ENCODE peak calls at places on chromosome 16, in ten cellular contexts. Q, J, R, I, E, F, D, K, N and L are unnamed samples.

GRCh38 chr16:56477096-56477878 is 25.9 kb downstream of the OGFOD1 start:
- DNase-seq in Q (no peak), J (no peak), R (peak; percentile 93), I (peak; percentile 84), E (peak; percentile 69), F (no peak), D (no peak), K (no peak), N (peak; percentile 91), L (peak; percentile 83)

GRCh38 chr16:67198238-67198734 is 645 bp upstream of the ELMO3 start:
- DNase-seq in Q (peak; percentile 15), J (no peak), R (peak; percentile 41), I (peak; percentile 54), E (peak; percentile 81), F (no peak), D (no peak), K (no peak), N (peak; percentile 51), L (peak; percentile 69)

GRCh38 chr16:29675811-29676643 is 3.0 kb upstream of the QPRT start:
- DNase-seq in Q (peak; percentile 56), J (no peak), R (no peak), I (peak; percentile 31), E (peak; percentile 28), F (no peak), D (no peak), K (no peak), N (peak; percentile 38), L (peak; percentile 12)

GRCh38 chr16:31664683-31665482 is 137.2 kb downstream of the AHSP start:
- DNase-seq in Q (no peak), J (no peak), R (no peak), I (no peak), E (peak; percentile 45), F (no peak), D (no peak), K (no peak), N (no peak), L (peak; percentile 25)

GRCh38 chr16:66510711-66511614 is 39.0 kb downstream of the TK2 start:
- DNase-seq in Q (no peak), J (no peak), R (no peak), I (no peak), E (no peak), F (no peak), D (peak; percentile 42), K (no peak), N (no peak), L (no peak)

GRCh38 chr16:68503334-68503733 is 35.8 kb upstream of the ZFP90 start:
- DNase-seq in Q (no peak), J (no peak), R (no peak), I (no peak), E (peak; percentile 53), F (no peak), D (no peak), K (no peak), N (peak; percentile 28), L (peak; percentile 52)

GRCh38 chr16:25140459-25140858 is 28.9 kb downstream of the LCMT1 start:
- DNase-seq in Q (no peak), J (no peak), R (peak; percentile 23), I (no peak), E (no peak), F (no peak), D (no peak), K (no peak), N (no peak), L (peak; percentile 13)

GRCh38 chr16:20327444-20328041 is at the start of gene GP2:
- DNase-seq in Q (no peak), J (no peak), R (no peak), I (no peak), E (no peak), F (no peak), D (no peak), K (no peak), N (no peak), L (no peak)

GRCh38 chr16:82754716-82755513 is 128.1 kb downstream of the CDH13 start:
- DNase-seq in Q (no peak), J (no peak), R (no peak), I (no peak), E (no peak), F (no peak), D (no peak), K (no peak), N (no peak), L (no peak)

GRCh38 chr16:82756283-82756599 is 129.5 kb downstream of the CDH13 start:
- DNase-seq in Q (no peak), J (no peak), R (peak; percentile 35), I (peak; percentile 18), E (no peak), F (no peak), D (no peak), K (no peak), N (peak; percentile 20), L (peak; percentile 58)

GRCh38 chr16:82758406-82758805 is 131.6 kb downstream of the CDH13 start:
- DNase-seq in Q (no peak), J (no peak), R (no peak), I (no peak), E (no peak), F (no peak), D (no peak), K (no peak), N (no peak), L (no peak)

GRCh38 chr16:82753821-82754220 is 127.1 kb downstream of the CDH13 start:
- DNase-seq in Q (no peak), J (no peak), R (peak; percentile 36), I (no peak), E (no peak), F (no peak), D (no peak), K (no peak), N (peak; percentile 59), L (peak; percentile 28)

DNA sequence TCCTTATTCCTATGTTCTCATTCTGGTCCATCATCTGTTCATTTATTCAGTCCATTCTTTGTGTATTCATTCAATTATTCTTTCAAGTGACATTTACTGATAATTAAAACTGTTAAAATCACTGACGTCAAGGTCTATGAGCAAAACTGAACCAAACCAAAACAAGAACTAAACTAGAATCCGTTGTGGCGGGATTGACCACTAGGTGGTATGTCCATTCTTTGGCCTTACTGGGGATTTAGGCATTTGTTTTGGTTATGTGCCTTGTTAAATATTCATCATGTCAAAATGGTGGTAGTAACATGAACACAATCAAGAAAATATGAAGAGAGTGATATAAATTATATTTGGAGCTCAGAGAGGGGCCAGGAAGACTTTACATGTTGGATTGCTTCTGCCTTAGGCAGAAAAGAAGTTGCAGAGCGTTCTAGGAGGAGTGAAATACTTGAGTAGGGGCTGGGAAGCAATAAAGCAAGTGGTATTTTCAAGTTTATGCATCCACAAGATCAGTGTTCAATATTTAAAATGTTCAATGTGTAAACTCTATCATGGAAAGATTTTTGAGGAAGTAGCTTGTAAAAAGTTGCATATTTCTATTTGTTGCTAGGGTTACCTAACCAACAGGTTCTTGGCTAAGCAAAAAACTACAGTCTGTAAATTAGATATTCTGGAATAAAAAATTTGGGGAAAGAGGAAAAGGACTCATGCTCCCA is 129.0 kb downstream of the CDH13 start:
- DNase-seq in Q (peak; percentile 5), J (no peak), R (peak; percentile 34), I (peak; percentile 27), E (no peak), F (no peak), D (no peak), K (no peak), N (no peak), L (no peak)
- TF ChIP-seq CTCF in Q (peak; percentile 34), J (no peak), R (peak; percentile 31), I (no peak), E (no peak), F (peak; percentile 47), D (peak; percentile 70), K (no peak), N (peak; percentile 20), L (no peak)

GRCh38 chr16:88538366-88539060 is 31.7 kb upstream of the ZC3H18 start:
- DNase-seq in Q (no peak), J (no peak), R (no peak), I (no peak), E (no peak), F (no peak), D (peak; percentile 78), K (no peak), N (no peak), L (no peak)

GRCh38 chr16:88536510-88536909 is 33.7 kb upstream of the ZC3H18 start:
- DNase-seq in Q (no peak), J (no peak), R (no peak), I (no peak), E (no peak), F (no peak), D (no peak), K (no peak), N (no peak), L (no peak)

GRCh38 chr16:88535857-88536222 is 34.4 kb upstream of the ZC3H18 start:
- DNase-seq in Q (no peak), J (no peak), R (no peak), I (no peak), E (no peak), F (no peak), D (no peak), K (no peak), N (no peak), L (no peak)

GRCh38 chr16:88537864-88538263 is 32.3 kb upstream of the ZC3H18 start:
- DNase-seq in Q (no peak), J (no peak), R (no peak), I (no peak), E (no peak), F (no peak), D (no peak), K (no peak), N (no peak), L (no peak)

DNA sequence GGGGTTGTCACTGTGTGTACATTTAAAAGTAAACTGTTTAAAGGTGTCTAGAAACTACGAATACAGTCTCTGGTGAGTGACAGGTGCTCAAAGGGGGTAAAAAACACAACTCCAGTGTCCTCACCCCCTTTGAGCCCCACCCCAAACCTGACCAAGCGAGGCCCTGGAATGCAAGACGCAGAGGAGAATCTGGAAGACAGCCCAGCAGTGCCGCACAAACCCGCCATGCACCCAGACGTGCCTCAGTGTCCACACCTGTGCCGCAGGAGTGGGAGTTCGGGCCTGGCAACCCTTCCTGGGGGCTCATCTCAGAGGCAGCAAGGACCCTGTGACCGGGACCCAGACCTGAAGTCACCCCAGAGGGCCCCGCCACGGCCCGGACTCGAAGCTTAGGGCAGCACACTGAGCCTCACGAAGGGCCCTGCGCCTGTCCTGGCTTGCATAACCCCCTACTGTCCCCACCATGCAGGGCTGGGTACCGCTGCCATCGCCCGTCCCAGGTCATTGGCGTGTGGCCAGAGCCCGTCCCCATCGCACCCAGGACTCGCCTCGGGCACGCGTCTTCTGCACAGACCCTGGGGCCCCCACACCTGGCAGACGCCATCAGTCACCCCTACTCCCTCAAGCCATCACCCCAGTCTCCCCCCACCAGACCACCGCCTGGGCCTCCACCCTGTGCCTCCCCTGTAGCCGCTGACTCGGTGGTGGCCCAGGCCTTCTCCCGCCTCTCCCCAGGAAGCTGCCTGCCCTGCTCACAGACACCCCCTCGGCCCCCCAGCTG is 33.0 kb upstream of the ZC3H18 start:
- DNase-seq in Q (no peak), J (no peak), R (no peak), I (no peak), E (peak; percentile 55), F (no peak), D (no peak), K (no peak), N (no peak), L (peak; percentile 19)
- TF ChIP-seq CTCF in Q (no peak), J (no peak), R (no peak), I (no peak), E (peak; percentile 15), F (peak; percentile 14), D (no peak), K (no peak), N (no peak), L (peak; percentile 45)

GRCh38 chr16:11152205-11152604 is 103.8 kb downstream of the SOCS1 start:
- DNase-seq in Q (no peak), J (no peak), R (no peak), I (no peak), E (no peak), F (no peak), D (peak; percentile 48), K (peak; percentile 49), N (no peak), L (no peak)

GRCh38 chr16:11148045-11148444 is 108.0 kb downstream of the SOCS1 start:
- DNase-seq in Q (no peak), J (no peak), R (no peak), I (no peak), E (no peak), F (no peak), D (no peak), K (no peak), N (no peak), L (no peak)

GRCh38 chr16:11149011-11149616 is 106.9 kb downstream of the SOCS1 start:
- DNase-seq in Q (no peak), J (no peak), R (no peak), I (no peak), E (no peak), F (no peak), D (peak; percentile 63), K (peak; percentile 27), N (peak; percentile 33), L (no peak)

GRCh38 chr16:11151156-11151904 is 104.7 kb downstream of the SOCS1 start:
- DNase-seq in Q (no peak), J (no peak), R (no peak), I (no peak), E (no peak), F (no peak), D (peak; percentile 34), K (peak; percentile 56), N (no peak), L (no peak)

GRCh38 chr16:11150190-11150589 is 105.8 kb downstream of the SOCS1 start:
- DNase-seq in Q (no peak), J (no peak), R (no peak), I (no peak), E (no peak), F (no peak), D (peak; percentile 29), K (no peak), N (no peak), L (no peak)
- TF ChIP-seq CTCF in Q (no peak), J (no peak), R (no peak), I (no peak), E (no peak), F (no peak), D (no peak), K (no peak), N (no peak), L (no peak)

GRCh38 chr16:89615596-89616090 is 2.2 kb downstream of the DPEP1 start:
- DNase-seq in Q (peak; percentile 36), J (no peak), R (no peak), I (no peak), E (no peak), F (peak; percentile 51), D (no peak), K (no peak), N (no peak), L (no peak)
- TF ChIP-seq CTCF in Q (peak; percentile 69), J (peak; percentile 66), R (peak; percentile 92), I (peak; percentile 35), E (peak; percentile 61), F (peak; percentile 81), D (peak; percentile 86), K (peak; percentile 52), N (peak; percentile 58), L (peak; percentile 75)